ENCODE peak calls at places on chromosomes 11 and 22, in seven cellular contexts. B is Calu3; H is HT1080; K is CD8-positive, alpha-beta T cell; Q is substantia nigra; C is stimulated activated naive B cell treated with anti-CD40 and anti-IgM and Interleukin-4, amounts not matched to agents 10 μg/mL and 1 μg/mL and 100 μg/mL, for 72 hours; P is MM.1S. Z is an unnamed sample.

GRCh38 chr22:41684194-41684593 is 4.5 kb downstream of the SNU13 start:
- DNase-seq in B (no peak), H (no peak), K (no peak), Q (no peak), C (no peak), P (no peak), Z (no peak)

GRCh38 chr11:124739479-124740276 is at the start of gene NRGN:
- DNase-seq in B (peak; percentile 85), H (peak; percentile 89), K (peak; percentile 83), Q (peak; percentile 63), C (peak; percentile 72), P (peak; percentile 92), Z (peak; percentile 91)

GRCh38 chr11:9285850-9286587 is 20.9 kb upstream of the DENND5A start:
- DNase-seq in B (no peak), H (no peak), K (no peak), Q (no peak), C (no peak), P (no peak), Z (no peak)

GRCh38 chr11:2271077-2271326 is 614 bp upstream of the ASCL2 start:
- DNase-seq in B (no peak), H (no peak), K (peak; percentile 48), Q (no peak), C (no peak), P (no peak), Z (no peak)

GRCh38 chr11:78145511-78146030 is 6.1 kb upstream of the ALG8 start:
- DNase-seq in B (no peak), H (no peak), K (no peak), Q (no peak), C (no peak), P (no peak), Z (no peak)

GRCh38 chr11:120372296-120372695 is 36.1 kb downstream of the ARHGEF12 start:
- DNase-seq in B (no peak), H (no peak), K (no peak), Q (no peak), C (no peak), P (no peak), Z (no peak)

GRCh38 chr11:69272961-69273461 is 20.9 kb upstream of the MYEOV start:
- DNase-seq in B (no peak), H (no peak), K (no peak), Q (no peak), C (no peak), P (no peak), Z (no peak)

GRCh38 chr22:46993626-46994025 is 231.2 kb downstream of the TBC1D22A start:
- DNase-seq in B (no peak), H (no peak), K (no peak), Q (no peak), C (no peak), P (no peak), Z (no peak)

GRCh38 chr11:61297741-61298140 is 2.6 kb upstream of the VWCE start:
- DNase-seq in B (no peak), H (peak; percentile 94), K (no peak), Q (no peak), C (no peak), P (no peak), Z (peak; percentile 93)

GRCh38 chr22:33049125-33049729 is 9.0 kb downstream of the SYN3 start:
- DNase-seq in B (peak; percentile 78), H (peak; percentile 47), K (peak; percentile 43), Q (peak; percentile 66), C (peak; percentile 44), P (peak; percentile 55), Z (peak; percentile 58)

GRCh38 chr11:91703042-91703441 is 521.6 kb upstream of the FAT3 start:
- DNase-seq in B (no peak), H (no peak), K (no peak), Q (no peak), C (no peak), P (no peak), Z (no peak)

GRCh38 chr11:66470015-66470414 is 3.3 kb downstream of the PELI3 start:
- DNase-seq in B (no peak), H (peak; percentile 15), K (no peak), Q (no peak), C (no peak), P (no peak), Z (no peak)

GRCh38 chr11:128453444-128454336 is 133.7 kb downstream of the ETS1 start:
- DNase-seq in B (no peak), H (peak; percentile 87), K (no peak), Q (no peak), C (no peak), P (peak; percentile 63), Z (peak; percentile 96)

GRCh38 chr22:25210831-25211230 is 8.6 kb upstream of the CRYBB2 start:
- DNase-seq in B (no peak), H (peak; percentile 52), K (no peak), Q (no peak), C (no peak), P (no peak), Z (no peak)

GRCh38 chr11:87355614-87356013 is 317.9 kb downstream of the TMEM135 start:
- DNase-seq in B (no peak), H (no peak), K (no peak), Q (no peak), C (no peak), P (peak; percentile 30), Z (no peak)

GRCh38 chr11:13462311-13462927 is 603 bp downstream of the BTBD10 start:
- DNase-seq in B (peak; percentile 66), H (peak; percentile 81), K (peak; percentile 54), Q (peak; percentile 56), C (no peak), P (peak; percentile 29), Z (peak; percentile 69)

GRCh38 chr11:206002-206384 is 1.2 kb downstream of the BET1L start:
- DNase-seq in B (no peak), H (no peak), K (no peak), Q (no peak), C (no peak), P (no peak), Z (no peak)

GRCh38 chr11:112526699-112527410 is 266.2 kb upstream of the PLET1 start:
- DNase-seq in B (no peak), H (peak; percentile 75), K (no peak), Q (no peak), C (no peak), P (no peak), Z (peak; percentile 58)